ENCODE peak calls at places on chromosome 16, in four cellular contexts. V is left lung; T is CD8-positive, alpha-beta T cell; G is right lobe of liver. Y is an unnamed sample.

GRCh38 chr16:515963-516226 is 11.6 kb upstream of the CAPN15 start:
- ATAC-seq in G (no peak), V (no peak), T (no peak), Y (no peak)

GRCh38 chr16:83356266-83356665 is 451.5 kb upstream of the HSBP1 start:
- ATAC-seq in T (no peak), V (peak), G (peak), Y (no peak)

GRCh38 chr16:85137323-85138072 is 25.2 kb upstream of the CIBAR2 start:
- ATAC-seq in T (no peak), V (peak), G (peak), Y (peak)

GRCh38 chr16:84932691-84933090 is 78.6 kb downstream of the ZDHHC7 start:
- ATAC-seq in G (no peak), V (no peak), T (no peak), Y (no peak)

GRCh38 chr16:87417511-87417910 is 25.4 kb downstream of the MAP1LC3B start:
- ATAC-seq in G (peak), V (peak), T (no peak), Y (no peak)

GRCh38 chr16:72073831-72074230 is 10.8 kb downstream of the HPR start:
- ATAC-seq in T (no peak), V (no peak), G (no peak), Y (peak)

GRCh38 chr16:30910427-30911029 is 12.8 kb upstream of the FBXL19 start:
- ATAC-seq in V (no peak), T (no peak), G (no peak), Y (no peak)

GRCh38 chr16:47424846-47425245 is 36.0 kb downstream of the ITFG1 start:
- ATAC-seq in T (no peak), G (no peak), V (no peak), Y (no peak)

GRCh38 chr16:64996641-64997040 is 125.2 kb downstream of the CDH11 start:
- ATAC-seq in G (no peak), V (no peak), T (no peak), Y (no peak)

GRCh38 chr16:20320178-20320577 is 7.1 kb downstream of the GP2 start:
- ATAC-seq in V (no peak), T (no peak), G (no peak), Y (no peak)

GRCh38 chr16:51812945-51813344 is 661.9 kb upstream of the SALL1 start:
- ATAC-seq in G (no peak), V (no peak), T (no peak), Y (no peak)

GRCh38 chr16:2490190-2491105 is 15.5 kb downstream of the TBC1D24 start:
- ATAC-seq in G (no peak), V (no peak), T (no peak), Y (no peak)

GRCh38 chr16:28974007-28974436 is 556 bp upstream of the SPNS1 start:
- ATAC-seq in T (peak), V (peak), G (peak), Y (peak)

GRCh38 chr16:3807425-3808123 is 72.9 kb downstream of the CREBBP start:
- ATAC-seq in V (no peak), G (peak), T (no peak), Y (no peak)

DNA sequence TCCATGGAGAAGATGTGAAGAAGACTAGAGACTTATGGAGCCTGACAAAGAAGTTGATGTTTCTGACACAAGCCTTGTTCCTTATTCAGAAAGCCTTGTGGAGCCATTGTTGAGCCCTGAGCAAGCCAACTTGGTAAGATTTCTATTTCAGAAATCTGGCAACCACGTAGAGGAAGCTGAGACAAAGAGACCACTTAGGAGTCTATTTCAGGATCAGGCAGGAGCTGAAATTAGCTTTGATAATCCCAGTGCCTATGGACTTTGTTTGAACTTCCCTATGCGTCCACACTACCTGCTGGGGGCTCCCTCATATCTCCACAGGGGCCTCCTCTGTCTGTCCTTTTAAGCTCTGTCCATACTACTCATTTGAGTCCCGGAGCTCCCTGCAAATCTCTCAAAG is 540.0 kb upstream of the GOT2 start:
- ATAC-seq in T (no peak), V (no peak), G (no peak), Y (no peak)
- TF ChIP-seq CTCF in T (no peak), V (no peak), G (no peak), Y (no peak)

GRCh38 chr16:14606102-14606501 is 24.0 kb downstream of the PARN start:
- ATAC-seq in T (no peak), G (no peak), V (no peak), Y (no peak)
- H3K4me3 ChIP-seq in T (no peak), G (no peak), V (no peak), Y (no peak)

GRCh38 chr16:56363181-56363716 is 62.1 kb downstream of the AMFR start:
- ATAC-seq in T (no peak), V (no peak), G (no peak), Y (no peak)
- TF ChIP-seq CTCF in T (no peak), V (no peak), G (no peak), Y (no peak)

GRCh38 chr16:81432899-81433560 is 11.6 kb upstream of the CMIP start:
- ATAC-seq in T (no peak), G (no peak), V (no peak), Y (no peak)
- H3K4me3 ChIP-seq in T (no peak), G (no peak), V (no peak), Y (no peak)

DNA sequence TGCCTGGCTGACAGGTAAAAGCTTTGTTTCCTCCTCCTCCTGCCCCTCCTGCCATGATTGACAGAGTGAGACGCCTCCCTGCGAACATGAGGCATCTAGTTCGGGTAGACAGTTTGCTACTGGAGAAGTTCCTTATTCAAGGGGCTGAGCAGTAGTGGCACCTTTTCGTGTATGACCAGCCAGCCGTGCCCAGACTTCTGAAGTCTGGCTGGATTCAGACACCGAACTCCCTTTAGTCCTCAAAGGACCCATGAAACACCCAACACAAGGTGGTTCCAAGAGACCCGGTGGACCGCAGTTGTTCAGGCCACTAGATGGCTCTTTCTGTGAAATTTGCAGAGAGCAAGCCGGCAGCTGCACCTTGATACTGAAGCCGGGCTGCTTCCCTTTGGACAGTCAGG is 192.8 kb downstream of the XYLT1 start:
- ATAC-seq in G (peak), V (peak), T (no peak), Y (no peak)
- TF ChIP-seq CTCF in G (peak), V (peak), T (no peak), Y (peak)

GRCh38 chr16:88697116-88697830 is 8.9 kb downstream of the RNF166 start:
- ATAC-seq in G (no peak), T (no peak), V (no peak), Y (no peak)

GRCh38 chr16:88697831-88698693 is 8.1 kb downstream of the RNF166 start:
- ATAC-seq in G (no peak), T (no peak), V (no peak), Y (no peak)

GRCh38 chr16:88700322-88700635 is 5.9 kb downstream of the RNF166 start:
- ATAC-seq in V (no peak), T (no peak), G (no peak), Y (no peak)

GRCh38 chr16:88699180-88699579 is 7.0 kb downstream of the RNF166 start:
- ATAC-seq in G (no peak), T (no peak), V (no peak), Y (no peak)

GRCh38 chr16:88698694-88699045 is 7.5 kb downstream of the RNF166 start:
- ATAC-seq in G (no peak), V (no peak), T (no peak), Y (no peak)
- H3K4me3 ChIP-seq in G (no peak), V (no peak), T (no peak), Y (no peak)

DNA sequence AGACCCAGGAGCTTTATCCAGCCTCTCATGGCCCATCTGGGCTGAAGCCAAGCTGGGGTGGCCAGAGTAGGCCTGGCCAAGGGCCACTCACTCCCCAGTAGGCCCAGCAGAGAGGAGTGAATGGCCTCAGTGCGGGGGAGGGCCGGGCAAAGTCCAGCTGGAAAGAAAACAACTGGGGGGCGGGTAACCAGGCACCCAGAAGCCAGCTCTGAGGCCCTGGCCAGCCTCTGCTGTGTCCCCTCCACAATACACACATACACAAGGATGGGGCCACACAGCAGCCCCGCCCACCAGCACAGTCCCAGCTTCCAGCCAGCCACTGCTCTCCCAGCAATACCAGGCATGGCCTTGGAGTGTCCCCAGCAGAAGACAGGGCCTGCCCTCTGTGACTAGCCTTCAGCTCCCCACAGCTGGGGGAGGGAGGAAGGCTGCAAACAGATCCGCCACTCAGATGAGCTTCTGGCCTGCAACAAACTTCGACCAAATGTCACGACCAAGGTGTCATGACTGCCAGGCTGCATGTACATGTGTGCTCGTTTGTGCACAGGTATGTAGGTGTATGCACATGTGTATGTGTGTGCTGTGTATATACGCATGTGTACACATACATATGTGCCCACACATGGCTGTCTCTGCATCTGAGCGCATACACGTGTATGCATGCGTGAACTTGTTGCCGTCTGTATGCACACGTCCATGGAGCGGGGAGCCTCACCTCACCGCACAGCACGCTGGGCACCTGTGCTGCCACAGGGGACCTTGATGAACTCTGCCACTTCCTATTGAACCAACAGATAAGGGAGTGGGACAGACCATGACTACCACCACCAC is 5.0 kb downstream of the CARHSP1 start:
- ATAC-seq in G (peak), V (peak), T (no peak), Y (no peak)
- TF ChIP-seq CTCF in G (no peak), V (no peak), T (no peak), Y (no peak)

DNA sequence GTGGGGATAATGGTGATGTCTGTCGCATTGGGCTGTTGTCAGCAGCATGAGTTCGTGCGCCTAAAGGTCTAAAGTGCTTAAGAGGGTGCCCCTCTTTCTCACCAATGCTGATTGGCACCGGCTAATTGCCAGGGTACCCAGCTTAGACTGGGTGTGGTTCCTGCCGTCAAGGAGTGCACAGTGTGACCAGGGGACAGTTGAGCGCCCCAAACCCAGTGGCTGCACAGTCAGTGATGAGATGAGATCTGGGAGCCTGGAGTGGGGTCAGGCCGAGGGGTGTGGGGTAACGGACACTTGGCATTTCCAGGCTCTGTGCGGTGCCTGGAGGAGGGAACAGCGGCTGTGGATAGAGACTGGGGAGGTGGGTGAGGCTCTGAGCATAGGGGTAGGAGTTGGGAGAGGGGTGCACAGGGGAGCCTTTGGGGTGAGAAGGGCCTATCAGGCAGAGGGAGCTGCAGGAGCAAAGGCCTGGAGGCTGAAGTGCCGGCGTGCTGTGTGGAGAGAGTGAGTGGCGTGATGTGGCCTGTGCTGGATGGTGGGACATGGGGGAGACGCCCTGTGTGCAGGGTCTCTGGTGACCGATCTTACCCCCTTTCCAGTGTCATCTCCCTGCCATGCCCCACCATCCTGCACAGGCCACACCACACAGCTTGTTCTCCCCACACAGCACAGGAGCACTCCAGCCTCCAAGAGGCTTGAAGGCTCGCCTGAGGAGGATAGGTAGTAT is 58.3 kb downstream of the SNX20 start:
- ATAC-seq in T (no peak), V (no peak), G (no peak), Y (no peak)
- H3K4me3 ChIP-seq in T (no peak), V (no peak), G (no peak), Y (no peak)

DNA sequence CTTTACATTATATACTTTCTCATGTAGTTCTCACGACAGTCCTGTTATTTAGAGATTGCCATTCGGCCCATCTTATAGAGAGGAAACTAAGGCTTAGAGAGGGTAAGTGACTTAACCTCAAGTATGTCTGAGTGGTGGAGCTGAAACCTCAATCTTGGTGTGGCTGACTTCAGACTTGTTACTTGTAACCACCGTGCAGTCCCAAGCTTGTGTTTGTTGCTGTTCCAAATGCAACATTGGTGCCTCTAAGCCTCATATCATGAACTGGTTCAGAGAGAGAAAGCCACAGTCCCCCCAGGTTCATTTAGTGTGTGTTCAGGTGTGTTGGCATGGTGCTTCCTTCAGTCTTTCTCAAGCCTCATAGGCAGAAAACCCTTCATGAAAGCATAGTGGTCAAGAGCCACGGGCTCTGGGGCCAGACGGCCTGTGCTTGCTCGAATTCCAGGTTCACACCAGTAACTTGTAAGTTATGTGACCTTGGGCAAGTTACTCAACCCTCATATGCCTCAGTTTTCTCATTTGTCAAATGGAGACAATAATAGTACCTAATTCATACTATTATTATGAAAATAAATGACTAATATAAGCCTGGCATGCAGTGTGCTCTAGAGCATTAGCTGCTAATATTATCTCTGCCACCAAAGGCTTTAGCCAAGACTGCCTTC is 39.9 kb downstream of the CDH1 start:
- ATAC-seq in G (no peak), T (peak), V (peak), Y (no peak)
- TF ChIP-seq CTCF in G (no peak), T (no peak), V (no peak), Y (no peak)

Y was measured in gastroesophageal sphincter.